ENCODE peak calls at places on chromosome 13, in six cellular contexts. One of them, this sample, is unnamed. For H3K4me1, the result is how much of the 10 kb centered on the place peaks cover.

GRCh38 chr13:27961227-27962085 is 7.7 kb downstream of the CDX2 start:
- DNase-seq in HCT116: no peak
- DNase-seq in H1: no peak
- DNase-seq in K562: no peak
- DNase-seq in GM12878: no peak
- DNase-seq in HepG2: peak
- DNase-seq in this sample: no peak

GRCh38 chr13:59991395-59991794 is 172.3 kb downstream of the DIAPH3 start:
- DNase-seq in HCT116: no peak
- DNase-seq in H1: no peak
- DNase-seq in K562: no peak
- DNase-seq in GM12878: no peak
- DNase-seq in HepG2: no peak
- DNase-seq in this sample: no peak

GRCh38 chr13:107250626-107251025 is 682.7 kb upstream of the ARGLU1 start:
- DNase-seq in HCT116: no peak
- DNase-seq in H1: no peak
- DNase-seq in K562: no peak
- DNase-seq in GM12878: no peak
- DNase-seq in HepG2: no peak
- DNase-seq in this sample: no peak

GRCh38 chr13:82436099-82436585 is 1446.1 kb downstream of the SLITRK1 start:
- DNase-seq in HCT116: no peak
- DNase-seq in H1: no peak
- DNase-seq in K562: no peak
- DNase-seq in GM12878: no peak
- DNase-seq in HepG2: no peak
- DNase-seq in this sample: no peak

GRCh38 chr13:107373551-107373950 is 805.6 kb upstream of the ARGLU1 start:
- DNase-seq in HCT116: no peak
- DNase-seq in H1: no peak
- DNase-seq in K562: no peak
- DNase-seq in GM12878: no peak
- DNase-seq in HepG2: no peak
- DNase-seq in this sample: peak

GRCh38 chr13:60094385-60095088 is 69.2 kb downstream of the DIAPH3 start:
- DNase-seq in HCT116: no peak
- DNase-seq in H1: no peak
- DNase-seq in K562: no peak
- DNase-seq in GM12878: no peak
- DNase-seq in HepG2: no peak
- DNase-seq in this sample: no peak

GRCh38 chr13:74062933-74063332 is 71.3 kb downstream of the KLF12 start:
- DNase-seq in HCT116: no peak
- DNase-seq in H1: no peak
- DNase-seq in K562: no peak
- DNase-seq in GM12878: peak
- DNase-seq in HepG2: no peak
- DNase-seq in this sample: no peak

GRCh38 chr13:25286308-25286968 is 850 bp downstream of the MTMR6 start:
- DNase-seq in HCT116: no peak
- DNase-seq in H1: no peak
- DNase-seq in K562: no peak
- DNase-seq in GM12878: no peak
- DNase-seq in HepG2: peak
- DNase-seq in this sample: no peak

GRCh38 chr13:50519866-50520265 is 323.6 kb downstream of the DLEU7 start:
- DNase-seq in HCT116: no peak
- DNase-seq in H1: no peak
- DNase-seq in K562: no peak
- DNase-seq in GM12878: no peak
- DNase-seq in HepG2: no peak
- DNase-seq in this sample: no peak

GRCh38 chr13:30792257-30793000 is 57.1 kb downstream of the ALOX5AP start:
- DNase-seq in HCT116: peak
- DNase-seq in H1: no peak
- DNase-seq in K562: no peak
- DNase-seq in GM12878: no peak
- DNase-seq in HepG2: peak
- DNase-seq in this sample: peak

GRCh38 chr13:106533101-106533939 is 2.1 kb downstream of the EFNB2 start:
- DNase-seq in HCT116: no peak
- DNase-seq in H1: no peak
- DNase-seq in K562: no peak
- DNase-seq in GM12878: no peak
- DNase-seq in HepG2: peak
- DNase-seq in this sample: no peak

DNA sequence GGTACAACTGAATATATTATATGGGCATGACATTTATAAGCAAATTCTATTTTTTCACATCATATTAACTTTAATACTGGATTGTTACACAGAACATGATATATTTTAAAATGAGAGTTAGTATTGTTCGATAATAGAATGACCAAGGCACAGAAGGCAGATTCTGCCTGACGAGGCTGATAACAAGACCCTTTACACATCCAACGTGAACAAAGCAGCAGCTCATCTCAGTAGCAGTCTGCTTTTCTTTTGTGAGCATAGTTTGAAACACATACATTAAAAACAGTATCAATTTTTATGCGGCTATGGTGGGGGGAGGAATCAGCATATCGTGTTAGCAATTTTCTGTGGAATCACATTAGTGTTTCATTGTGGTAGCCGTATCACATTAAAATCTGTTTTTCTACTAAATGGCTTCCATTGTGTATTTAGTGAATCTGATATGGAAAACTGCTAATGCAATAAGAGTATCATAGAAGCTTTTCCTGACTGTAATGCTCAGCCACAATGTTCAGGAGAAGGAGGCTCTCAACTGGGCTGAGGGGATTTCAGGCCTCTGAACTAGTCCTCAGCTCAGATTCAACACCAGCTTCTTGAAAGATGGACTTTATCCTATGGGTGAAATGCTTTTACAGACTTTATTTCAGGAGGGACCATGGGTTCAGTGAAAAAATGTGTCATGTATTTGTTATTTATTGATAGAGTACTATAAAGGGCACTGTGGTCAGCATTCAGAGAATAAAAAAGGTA is 4.0 kb downstream of the SMAD9 start:
- DNase-seq in HCT116: no peak
- DNase-seq in H1: no peak
- DNase-seq in K562: no peak
- DNase-seq in GM12878: no peak
- DNase-seq in HepG2: no peak
- DNase-seq in this sample: no peak
- TF ChIP-seq ZNF274 in HCT116: no peak
- TF ChIP-seq ZNF274 in H1: no peak
- TF ChIP-seq ZNF274 in K562: no peak
- TF ChIP-seq ZNF274 in GM12878: no peak
- TF ChIP-seq ZNF274 in HepG2: no peak
- TF ChIP-seq ZNF274 in this sample: no peak

GRCh38 chr13:75544681-75545333 is 4.8 kb upstream of the UCHL3 start:
- DNase-seq in HCT116: no peak
- DNase-seq in H1: no peak
- DNase-seq in K562: no peak
- DNase-seq in GM12878: no peak
- DNase-seq in HepG2: peak
- DNase-seq in this sample: no peak
- TF ChIP-seq YY1 in HCT116: no peak
- TF ChIP-seq YY1 in H1: no peak
- TF ChIP-seq YY1 in K562: no peak
- TF ChIP-seq YY1 in GM12878: no peak
- TF ChIP-seq YY1 in HepG2: no peak
- TF ChIP-seq YY1 in this sample: no peak

DNA sequence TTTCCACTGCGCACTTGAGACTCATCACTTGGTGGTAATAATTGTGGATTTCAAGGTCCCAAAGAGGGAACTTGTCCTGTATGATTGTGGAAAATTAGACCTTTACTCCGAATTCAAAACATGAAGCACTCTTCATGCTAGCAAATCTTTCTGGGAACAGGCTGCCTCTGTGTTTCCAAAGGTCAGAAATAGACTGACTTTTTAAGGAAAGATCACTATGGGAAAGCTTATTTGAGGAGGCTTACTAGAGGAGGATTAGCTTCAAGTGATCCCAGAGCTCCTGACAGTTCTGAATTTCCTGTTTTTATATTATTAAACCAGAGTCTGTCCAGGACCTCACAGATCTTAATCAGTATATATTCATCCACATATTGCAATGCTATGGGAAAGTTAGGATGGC is 5.5 kb downstream of the WDFY2 start:
- DNase-seq in HCT116: no peak
- DNase-seq in H1: no peak
- DNase-seq in K562: no peak
- DNase-seq in GM12878: no peak
- DNase-seq in HepG2: no peak
- DNase-seq in this sample: no peak
- H3K4me1 ChIP-seq in HCT116: under half
- H3K4me1 ChIP-seq in H1: under half
- H3K4me1 ChIP-seq in K562: under half
- H3K4me1 ChIP-seq in GM12878: under half
- H3K4me1 ChIP-seq in HepG2: half or more
- H3K4me1 ChIP-seq in this sample: under half

DNA sequence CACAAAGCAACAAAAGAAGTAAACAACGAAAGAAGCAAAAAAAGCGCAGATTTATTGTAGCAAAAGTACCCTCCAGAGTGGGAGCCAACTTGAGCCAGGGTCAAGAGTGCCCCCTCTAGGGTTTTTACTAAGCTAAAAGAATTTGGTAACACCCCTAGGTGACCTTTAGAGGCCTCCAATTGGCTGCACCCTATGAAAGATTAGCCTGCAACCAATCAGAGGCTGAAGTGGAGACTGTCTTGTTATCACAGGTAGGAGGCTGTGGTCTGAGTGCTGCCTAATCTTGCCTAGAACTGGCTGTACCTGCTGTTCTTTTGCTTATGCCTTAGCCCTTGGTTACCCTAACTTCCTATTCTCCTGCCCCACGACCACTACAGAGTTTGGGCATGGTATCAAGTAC is 38.3 kb downstream of the ANKRD10 start:
- DNase-seq in HCT116: no peak
- DNase-seq in H1: no peak
- DNase-seq in K562: peak
- DNase-seq in GM12878: no peak
- DNase-seq in HepG2: no peak
- DNase-seq in this sample: no peak
- TF ChIP-seq ZNF274 in HCT116: no peak
- TF ChIP-seq ZNF274 in H1: no peak
- TF ChIP-seq ZNF274 in K562: no peak
- TF ChIP-seq ZNF274 in GM12878: no peak
- TF ChIP-seq ZNF274 in HepG2: no peak
- TF ChIP-seq ZNF274 in this sample: no peak

GRCh38 chr13:34372581-34372980 is 554.6 kb downstream of the RFC3 start:
- DNase-seq in HCT116: no peak
- DNase-seq in H1: no peak
- DNase-seq in K562: no peak
- DNase-seq in GM12878: no peak
- DNase-seq in HepG2: no peak
- DNase-seq in this sample: no peak
- TF ChIP-seq YY1 in HCT116: no peak
- TF ChIP-seq YY1 in H1: no peak
- TF ChIP-seq YY1 in K562: no peak
- TF ChIP-seq YY1 in GM12878: no peak
- TF ChIP-seq YY1 in HepG2: no peak
- TF ChIP-seq YY1 in this sample: no peak

GRCh38 chr13:98485561-98485960 is 91.3 kb downstream of the STK24 start:
- DNase-seq in HCT116: no peak
- DNase-seq in H1: no peak
- DNase-seq in K562: no peak
- DNase-seq in GM12878: no peak
- DNase-seq in HepG2: no peak
- DNase-seq in this sample: no peak
- H3K4me1 ChIP-seq in HCT116: half or more
- H3K4me1 ChIP-seq in H1: under half
- H3K4me1 ChIP-seq in K562: under half
- H3K4me1 ChIP-seq in GM12878: half or more
- H3K4me1 ChIP-seq in HepG2: half or more
- H3K4me1 ChIP-seq in this sample: under half

DNA sequence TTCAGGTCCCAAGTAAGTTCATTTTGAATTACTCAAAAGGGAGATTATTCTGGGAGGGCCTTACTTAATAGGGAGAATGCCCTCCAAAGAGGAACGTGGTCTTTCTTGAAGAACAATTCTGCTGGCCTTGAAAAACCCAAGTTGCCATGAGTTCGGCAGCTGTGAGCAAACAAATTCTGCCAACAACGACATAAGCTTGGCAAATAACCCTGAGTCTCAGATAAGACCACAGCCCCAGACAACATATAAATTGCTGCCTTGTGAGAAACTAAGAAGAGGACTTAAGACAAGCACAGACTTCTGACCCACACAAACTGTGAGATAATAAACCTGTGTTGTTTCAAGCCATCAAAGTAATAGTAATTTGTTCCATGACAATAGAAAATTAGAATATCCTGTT is 400.4 kb upstream of the GPC6 start:
- DNase-seq in HCT116: no peak
- DNase-seq in H1: no peak
- DNase-seq in K562: no peak
- DNase-seq in GM12878: no peak
- DNase-seq in HepG2: no peak
- DNase-seq in this sample: no peak
- TF ChIP-seq ZNF274 in HCT116: no peak
- TF ChIP-seq ZNF274 in H1: no peak
- TF ChIP-seq ZNF274 in K562: no peak
- TF ChIP-seq ZNF274 in GM12878: no peak
- TF ChIP-seq ZNF274 in HepG2: no peak
- TF ChIP-seq ZNF274 in this sample: no peak

GRCh38 chr13:100836696-100837095 is 162.1 kb upstream of the TMTC4 start:
- DNase-seq in HCT116: no peak
- DNase-seq in H1: no peak
- DNase-seq in K562: no peak
- DNase-seq in GM12878: no peak
- DNase-seq in HepG2: no peak
- DNase-seq in this sample: no peak
- TF ChIP-seq YY1 in HCT116: no peak
- TF ChIP-seq YY1 in H1: no peak
- TF ChIP-seq YY1 in K562: no peak
- TF ChIP-seq YY1 in GM12878: no peak
- TF ChIP-seq YY1 in HepG2: no peak
- TF ChIP-seq YY1 in this sample: no peak

This sample was measured in NT2/D1.